ENCODE peak calls at places on chromosomes 3 and 15, in five cellular contexts. One of them, this sample, is unnamed.

GRCh38 chr3:188187055-188187454 is 33.1 kb downstream of the LPP start:
- DNase-seq in SK-N-SH: no peak
- DNase-seq in GM12878: no peak
- DNase-seq in K562: no peak
- DNase-seq in HCT116: no peak
- DNase-seq in this sample: no peak

GRCh38 chr3:5250467-5251195 is 63.1 kb downstream of the EDEM1 start:
- DNase-seq in HCT116: no peak
- DNase-seq in GM12878: no peak
- DNase-seq in SK-N-SH: peak; percentile 37
- DNase-seq in K562: no peak
- DNase-seq in this sample: peak; percentile 49

GRCh38 chr3:195542261-195542660 is 864 bp downstream of the PPP1R2 start:
- DNase-seq in HCT116: no peak
- DNase-seq in GM12878: no peak
- DNase-seq in SK-N-SH: peak; percentile 32
- DNase-seq in K562: no peak
- DNase-seq in this sample: no peak

GRCh38 chr3:53162672-53163458 is 1.9 kb downstream of the PRKCD start:
- DNase-seq in HCT116: no peak
- DNase-seq in SK-N-SH: no peak
- DNase-seq in K562: peak; percentile 35
- DNase-seq in GM12878: no peak
- DNase-seq in this sample: no peak

GRCh38 chr3:180359381-180360279 is 242.3 kb upstream of the TTC14 start:
- DNase-seq in GM12878: no peak
- DNase-seq in K562: no peak
- DNase-seq in SK-N-SH: no peak
- DNase-seq in HCT116: no peak
- DNase-seq in this sample: no peak

GRCh38 chr3:100570811-100571210 is 38.6 kb upstream of the ADGRG7 start:
- DNase-seq in HCT116: no peak
- DNase-seq in GM12878: no peak
- DNase-seq in K562: no peak
- DNase-seq in SK-N-SH: no peak
- DNase-seq in this sample: no peak

GRCh38 chr3:88150371-88150770 is 612 bp downstream of the C3orf38 start:
- DNase-seq in K562: no peak
- DNase-seq in SK-N-SH: peak; percentile 9
- DNase-seq in GM12878: no peak
- DNase-seq in HCT116: no peak
- DNase-seq in this sample: no peak

GRCh38 chr3:177015881-177016280 is 181.4 kb downstream of the TBL1XR1 start:
- DNase-seq in HCT116: no peak
- DNase-seq in GM12878: no peak
- DNase-seq in SK-N-SH: no peak
- DNase-seq in K562: no peak
- DNase-seq in this sample: no peak

DNA sequence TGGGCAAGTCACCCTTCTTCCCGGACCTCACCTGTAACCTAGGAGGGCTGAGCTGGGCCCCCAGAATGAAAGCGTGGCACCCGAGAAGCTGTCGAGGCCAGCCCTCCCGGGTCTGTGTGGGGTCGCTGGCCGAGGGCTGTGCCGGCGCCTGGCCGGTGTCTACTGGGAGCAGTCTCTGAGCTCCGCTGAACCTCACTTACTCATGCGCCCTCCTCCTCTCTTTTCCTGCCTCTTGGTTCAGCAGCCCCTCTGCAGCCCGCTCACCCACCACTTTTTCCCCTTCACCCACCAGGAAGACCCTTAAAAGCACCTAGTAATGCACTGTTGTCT is 419 bp downstream of the HYKK start:
- DNase-seq in GM12878: no peak
- DNase-seq in K562: peak; percentile 33
- DNase-seq in SK-N-SH: no peak
- DNase-seq in HCT116: no peak
- DNase-seq in this sample: no peak
- TF ChIP-seq JUND in GM12878: no peak
- TF ChIP-seq JUND in K562: no peak
- TF ChIP-seq JUND in SK-N-SH: no peak
- TF ChIP-seq JUND in HCT116: no peak
- TF ChIP-seq JUND in this sample: no peak

GRCh38 chr15:78621810-78622402 is 1.1 kb upstream of the CHRNA3 start:
- DNase-seq in SK-N-SH: no peak
- DNase-seq in K562: no peak
- DNase-seq in HCT116: no peak
- DNase-seq in GM12878: no peak
- DNase-seq in this sample: no peak
- TF ChIP-seq JUND in SK-N-SH: no peak
- TF ChIP-seq JUND in K562: no peak
- TF ChIP-seq JUND in HCT116: no peak
- TF ChIP-seq JUND in GM12878: no peak
- TF ChIP-seq JUND in this sample: no peak

GRCh38 chr3:98699132-98699531 is 64.0 kb upstream of the ST3GAL6 start:
- DNase-seq in GM12878: no peak
- DNase-seq in SK-N-SH: no peak
- DNase-seq in K562: no peak
- DNase-seq in HCT116: no peak
- DNase-seq in this sample: no peak
- TF ChIP-seq JUND in GM12878: no peak
- TF ChIP-seq JUND in SK-N-SH: no peak
- TF ChIP-seq JUND in K562: no peak
- TF ChIP-seq JUND in HCT116: no peak
- TF ChIP-seq JUND in this sample: no peak

GRCh38 chr15:77111813-77112212 is 40.9 kb upstream of the TSPAN3 start:
- DNase-seq in HCT116: no peak
- DNase-seq in K562: no peak
- DNase-seq in SK-N-SH: no peak
- DNase-seq in GM12878: no peak
- DNase-seq in this sample: no peak

GRCh38 chr15:77104155-77104554 is 33.2 kb upstream of the TSPAN3 start:
- DNase-seq in SK-N-SH: no peak
- DNase-seq in GM12878: no peak
- DNase-seq in HCT116: no peak
- DNase-seq in K562: no peak
- DNase-seq in this sample: no peak

GRCh38 chr15:77107068-77107467 is 36.2 kb upstream of the TSPAN3 start:
- DNase-seq in GM12878: no peak
- DNase-seq in HCT116: no peak
- DNase-seq in K562: no peak
- DNase-seq in SK-N-SH: no peak
- DNase-seq in this sample: no peak

GRCh38 chr15:77112819-77113569 is 42.1 kb upstream of the TSPAN3 start:
- DNase-seq in K562: no peak
- DNase-seq in HCT116: no peak
- DNase-seq in GM12878: no peak
- DNase-seq in SK-N-SH: no peak
- DNase-seq in this sample: no peak

DNA sequence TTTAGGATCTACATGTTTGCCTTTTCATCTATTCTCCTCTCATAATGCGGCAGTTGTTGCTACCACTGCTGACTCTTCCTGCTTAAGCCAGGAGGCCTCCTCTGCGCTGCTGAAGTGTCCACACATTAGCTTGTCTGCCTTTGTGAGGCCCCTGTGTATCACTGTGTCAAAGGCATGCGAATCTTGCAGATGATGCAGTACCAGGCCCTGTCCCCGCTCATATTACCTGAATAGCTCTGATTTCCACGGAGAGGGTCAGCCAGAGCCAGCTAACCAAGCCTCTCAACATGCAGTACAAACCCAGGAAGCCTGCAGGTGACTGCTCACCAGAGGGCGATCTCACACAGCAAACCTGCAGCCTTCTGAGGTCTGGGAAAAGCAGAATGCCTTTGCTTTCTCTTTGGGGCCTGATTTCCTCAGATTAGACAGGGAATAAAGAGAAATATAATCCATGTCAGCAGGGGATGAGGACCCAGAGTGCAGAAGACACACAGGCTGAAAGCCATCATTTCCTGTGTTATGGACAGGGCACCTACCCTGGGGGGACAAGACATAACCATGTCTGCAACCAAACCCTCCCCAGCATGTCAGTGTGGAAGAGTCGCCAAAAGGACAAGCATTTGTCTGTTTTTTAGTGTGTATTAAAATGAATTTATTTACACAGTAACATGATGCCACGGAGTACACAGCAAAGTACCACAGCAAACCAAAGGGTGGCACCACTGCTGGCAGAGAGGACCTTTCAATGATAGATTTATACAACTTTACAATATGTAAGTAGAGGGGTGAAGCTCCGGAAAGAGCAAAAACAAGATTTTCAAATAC is 36.8 kb upstream of the TSPAN3 start:
- DNase-seq in K562: peak; percentile 45
- DNase-seq in GM12878: no peak
- DNase-seq in SK-N-SH: peak; percentile 72
- DNase-seq in HCT116: no peak
- DNase-seq in this sample: peak; percentile 71
- TF ChIP-seq JUND in K562: no peak
- TF ChIP-seq JUND in GM12878: no peak
- TF ChIP-seq JUND in SK-N-SH: no peak
- TF ChIP-seq JUND in HCT116: no peak
- TF ChIP-seq JUND in this sample: no peak

GRCh38 chr15:56817266-56817665 is 84.0 kb upstream of the ZNF280D start:
- DNase-seq in K562: no peak
- DNase-seq in SK-N-SH: no peak
- DNase-seq in GM12878: no peak
- DNase-seq in HCT116: no peak
- DNase-seq in this sample: no peak
- TF ChIP-seq JUND in K562: no peak
- TF ChIP-seq JUND in SK-N-SH: no peak
- TF ChIP-seq JUND in GM12878: no peak
- TF ChIP-seq JUND in HCT116: no peak
- TF ChIP-seq JUND in this sample: no peak

DNA sequence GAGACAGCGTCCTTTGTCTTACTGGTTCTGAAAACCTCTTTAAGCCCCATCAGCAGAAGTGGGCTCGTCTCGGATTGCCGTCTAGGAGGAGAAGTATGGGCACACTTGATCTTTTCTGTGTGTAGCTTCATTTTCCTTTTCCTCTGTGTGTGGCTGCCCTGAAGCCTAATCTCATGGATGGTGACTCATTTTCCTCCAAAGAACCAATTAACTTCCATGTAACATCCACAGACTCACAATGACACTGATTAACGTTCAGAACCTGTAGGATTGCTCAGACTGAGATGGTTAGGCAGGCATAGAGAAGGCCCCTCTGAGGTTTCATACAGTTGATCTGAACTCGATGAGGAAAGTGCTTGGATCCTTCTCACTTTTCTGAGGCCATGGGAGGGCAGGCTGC is 162.2 kb upstream of the PPP2R3A start:
- DNase-seq in K562: no peak
- DNase-seq in SK-N-SH: no peak
- DNase-seq in GM12878: no peak
- DNase-seq in HCT116: no peak
- DNase-seq in this sample: no peak
- TF ChIP-seq JUND in K562: no peak
- TF ChIP-seq JUND in SK-N-SH: no peak
- TF ChIP-seq JUND in GM12878: no peak
- TF ChIP-seq JUND in HCT116: no peak
- TF ChIP-seq JUND in this sample: no peak

DNA sequence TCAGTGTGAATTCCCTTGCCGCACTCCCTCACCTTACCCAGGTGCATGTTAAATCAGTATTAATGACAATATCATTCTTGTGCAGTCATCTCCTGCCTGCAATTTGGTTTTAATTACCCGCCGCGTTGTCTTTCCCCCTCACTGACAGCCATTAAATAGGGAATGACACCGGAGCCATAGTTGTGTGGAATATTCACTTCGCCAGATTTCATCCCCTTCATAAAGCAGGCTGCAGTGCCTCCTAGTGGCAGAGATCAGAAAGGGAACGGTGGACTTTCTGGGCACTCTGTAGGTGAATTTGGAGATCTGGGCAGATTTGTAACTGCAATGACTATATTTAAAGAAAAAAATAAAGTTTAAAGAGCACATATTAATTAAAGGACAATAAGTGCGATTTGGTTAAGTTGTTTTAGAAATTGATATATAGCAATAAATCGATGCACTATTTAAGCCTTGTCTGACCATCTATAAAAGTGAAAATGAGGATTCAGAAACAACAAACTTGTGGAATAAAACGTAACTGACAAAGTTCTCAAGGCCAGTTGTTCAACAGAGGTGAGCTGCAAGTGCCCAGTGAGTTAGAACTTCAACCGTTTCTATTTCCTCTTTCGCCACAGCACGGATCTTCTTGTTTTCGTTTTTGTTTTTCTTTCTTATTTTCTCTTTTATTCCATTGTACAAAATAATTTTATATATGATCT is 725.1 kb upstream of the ARRDC4 start:
- DNase-seq in K562: peak; percentile 48
- DNase-seq in GM12878: no peak
- DNase-seq in SK-N-SH: peak; percentile 47
- DNase-seq in HCT116: peak; percentile 15
- DNase-seq in this sample: peak; percentile 71
- TF ChIP-seq JUND in K562: no peak
- TF ChIP-seq JUND in GM12878: no peak
- TF ChIP-seq JUND in SK-N-SH: no peak
- TF ChIP-seq JUND in HCT116: no peak
- TF ChIP-seq JUND in this sample: no peak

DNA sequence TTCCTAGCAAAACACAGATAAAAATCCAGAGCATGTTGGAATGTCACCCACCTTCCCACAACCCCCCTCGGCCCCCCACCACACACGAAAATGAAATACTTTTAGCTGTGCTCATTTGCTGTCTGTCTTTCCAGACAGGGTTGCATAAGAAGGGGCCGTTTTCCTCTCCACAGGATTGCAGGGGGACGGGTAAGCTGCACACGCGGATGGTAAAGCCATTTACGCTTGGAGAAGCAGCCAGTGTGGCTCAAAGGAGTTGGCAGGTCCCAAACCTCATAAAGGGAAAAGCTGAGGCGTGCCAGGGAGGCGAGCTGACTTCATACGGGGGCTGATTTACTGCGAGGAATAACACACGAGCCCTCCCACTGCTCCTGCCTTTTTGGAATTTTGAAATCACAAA is 47.4 kb upstream of the ITGA11 start:
- DNase-seq in K562: no peak
- DNase-seq in HCT116: no peak
- DNase-seq in GM12878: no peak
- DNase-seq in SK-N-SH: no peak
- DNase-seq in this sample: no peak
- TF ChIP-seq JUND in K562: no peak
- TF ChIP-seq JUND in HCT116: no peak
- TF ChIP-seq JUND in GM12878: no peak
- TF ChIP-seq JUND in SK-N-SH: no peak
- TF ChIP-seq JUND in this sample: no peak

DNA sequence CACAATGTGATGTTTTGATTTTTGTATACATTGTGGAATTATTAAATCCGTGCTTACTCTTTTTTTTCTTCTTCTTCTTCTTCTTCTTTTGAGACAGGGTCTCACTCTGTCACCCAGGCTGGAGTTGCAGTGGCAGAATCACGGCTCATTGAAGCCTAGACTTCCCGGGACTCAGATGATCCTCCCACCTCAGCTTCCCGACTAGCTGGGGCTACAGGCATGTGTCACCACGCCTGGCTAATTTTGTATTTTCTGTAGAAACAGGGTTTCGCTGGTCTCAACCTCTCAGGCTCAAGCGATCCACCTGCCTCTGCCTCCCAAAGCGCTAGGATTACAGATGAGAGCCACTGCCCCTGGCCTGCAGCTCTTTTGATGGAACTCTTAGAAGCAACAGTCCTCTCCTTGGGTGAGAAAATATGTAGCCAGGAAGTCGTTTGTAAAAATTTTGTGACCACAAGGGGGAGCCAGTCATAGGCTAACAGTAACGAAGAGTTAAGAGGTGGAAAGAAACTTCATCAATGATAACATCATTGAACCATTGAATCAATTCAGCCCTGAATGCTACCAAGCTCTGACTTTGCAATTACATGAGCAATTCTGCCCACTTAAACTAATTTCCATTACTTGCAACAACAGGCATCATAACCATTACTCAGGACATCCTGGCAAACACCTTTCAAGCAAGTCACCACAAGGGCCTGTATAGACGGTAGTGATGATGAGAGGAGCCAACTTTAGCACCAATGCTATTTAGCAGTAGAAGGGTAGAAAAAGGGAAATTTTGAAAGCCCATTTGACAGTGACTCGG is 16.7 kb upstream of the CMTM7 start:
- DNase-seq in GM12878: peak; percentile 42
- DNase-seq in SK-N-SH: peak; percentile 53
- DNase-seq in HCT116: peak; percentile 63
- DNase-seq in K562: peak; percentile 51
- DNase-seq in this sample: peak; percentile 86
- TF ChIP-seq JUND in GM12878: no peak
- TF ChIP-seq JUND in SK-N-SH: no peak
- TF ChIP-seq JUND in HCT116: no peak
- TF ChIP-seq JUND in K562: no peak
- TF ChIP-seq JUND in this sample: no peak

This sample was measured in T47D.